ENCODE peak calls at places on chromosomes 11 and 22, in eight cellular contexts. J is psoas muscle; G is CD8-positive, alpha-beta T cell; W is PC-3; S is HepG2; F is pancreas; H is upper lobe of left lung; O is mucosa of descending colon. R is an unnamed sample. For H3K4me1, the result is how much of the 10 kb centered on the place peaks cover.

GRCh38 chr11:14773755-14774154 is 118.3 kb downstream of the CYP2R1 start:
- ATAC-seq in J (no peak), O (no peak), F (no peak), S (peak), W (no peak), G (no peak), H (no peak), R (no peak)

GRCh38 chr11:27431808-27432207 is 40.8 kb downstream of the LGR4 start:
- ATAC-seq in F (no peak), H (no peak), G (no peak), W (no peak), O (no peak), S (no peak), J (no peak), R (no peak)

GRCh38 chr11:4626207-4627105 is 10.8 kb upstream of the OR51D1 start:
- ATAC-seq in W (peak), O (peak), S (peak), H (no peak), F (no peak), G (no peak), J (no peak), R (no peak)

GRCh38 chr22:27823221-27823620 is 21.7 kb upstream of the MN1 start:
- ATAC-seq in G (no peak), J (no peak), W (no peak), H (no peak), O (no peak), S (no peak), F (no peak), R (no peak)

GRCh38 chr11:71787014-71787823 is 45.8 kb upstream of the DEFB108B start:
- ATAC-seq in O (peak), S (peak), H (peak), F (peak), J (peak), W (peak), G (peak), R (peak)

GRCh38 chr22:33867118-33867863 is 53.0 kb downstream of the LARGE1 start:
- ATAC-seq in W (no peak), H (no peak), J (peak), O (peak), F (peak), S (peak), G (no peak), R (no peak)

GRCh38 chr11:118917488-118918127 is 8.1 kb downstream of the BCL9L start:
- ATAC-seq in G (peak), H (no peak), J (peak), O (peak), W (peak), S (peak), F (no peak), R (peak)

GRCh38 chr11:80515097-80515496 is 1074.3 kb upstream of the TENM4 start:
- ATAC-seq in W (no peak), J (no peak), S (no peak), G (no peak), O (no peak), F (no peak), H (no peak), R (no peak)

GRCh38 chr11:120613264-120614226 is 102.0 kb downstream of the GRIK4 start:
- ATAC-seq in O (no peak), G (no peak), W (no peak), H (no peak), J (no peak), F (no peak), S (peak), R (no peak)

GRCh38 chr11:129189646-129190045 is 2.5 kb downstream of the ARHGAP32 start:
- ATAC-seq in J (no peak), G (no peak), H (no peak), O (peak), S (no peak), F (peak), W (no peak), R (no peak)

GRCh38 chr22:19455585-19456370 is 8.3 kb upstream of the C22orf39 start:
- ATAC-seq in W (peak), H (peak), S (no peak), O (no peak), F (no peak), J (peak), G (no peak), R (no peak)

GRCh38 chr22:46881373-46882118 is 119.1 kb downstream of the TBC1D22A start:
- ATAC-seq in G (no peak), H (no peak), O (peak), S (no peak), F (no peak), J (peak), W (peak), R (no peak)

GRCh38 chr11:77079666-77080065 is 12.9 kb downstream of the CAPN5 start:
- ATAC-seq in W (no peak), H (no peak), J (no peak), F (no peak), S (no peak), O (no peak), G (no peak), R (no peak)

GRCh38 chr22:30514252-30514651 is 8.8 kb upstream of the SEC14L4 start:
- ATAC-seq in F (no peak), J (no peak), G (no peak), H (no peak), S (peak), O (no peak), W (no peak), R (no peak)

GRCh38 chr22:24503137-24503850 is 8.2 kb downstream of the UPB1 start:
- ATAC-seq in S (no peak), G (peak), W (peak), F (peak), H (no peak), J (peak), O (peak), R (peak)

GRCh38 chr11:118437046-118437735 is 899 bp downstream of the KMT2A start:
- ATAC-seq in W (peak), O (peak), G (peak), S (no peak), H (no peak), J (no peak), F (peak), R (no peak)

GRCh38 chr22:42188808-42189447 is 58.3 kb upstream of the CYP2D6 start:
- ATAC-seq in W (peak), G (no peak), O (peak), J (no peak), S (no peak), H (no peak), F (peak), R (no peak)

GRCh38 chr22:26573026-26573662 is 16.8 kb downstream of the TPST2 start:
- ATAC-seq in S (no peak), G (peak), O (peak), J (no peak), W (no peak), F (peak), H (peak), R (peak)

GRCh38 chr11:131645237-131645636 is 274.8 kb downstream of the NTM start:
- ATAC-seq in F (no peak), W (no peak), J (no peak), G (no peak), H (no peak), S (no peak), O (no peak), R (no peak)

GRCh38 chr22:38205261-38206128 is 3.7 kb downstream of the MAFF start:
- ATAC-seq in O (no peak), F (no peak), H (no peak), G (no peak), J (no peak), W (no peak), S (no peak), R (peak)

GRCh38 chr11:127713226-127713625 is 712.7 kb upstream of the KIRREL3 start:
- ATAC-seq in W (no peak), F (no peak), S (no peak), G (no peak), O (no peak), J (no peak), H (no peak), R (no peak)
- H3K4me1 ChIP-seq in W (under half), F (under half), S (under half), G (under half), O (under half), J (under half), H (under half), R (under half)

GRCh38 chr22:29311468-29312217 is 3.9 kb downstream of the RASL10A start:
- ATAC-seq in J (no peak), S (no peak), H (no peak), W (no peak), G (no peak), F (no peak), O (no peak), R (peak)
- H3K4me1 ChIP-seq in J (under half), S (half or more), H (half or more), W (under half), G (under half), F (under half), O (half or more), R (under half)

GRCh38 chr22:39940757-39941305 is 19.4 kb upstream of the TMA7B start:
- ATAC-seq in J (no peak), S (no peak), H (no peak), W (no peak), G (peak), F (no peak), O (peak), R (no peak)
- H3K4me1 ChIP-seq in J (under half), S (under half), H (under half), W (under half), G (half or more), F (under half), O (under half), R (under half)

GRCh38 chr11:3226846-3227567 is 5.2 kb downstream of the MRGPRE start:
- ATAC-seq in G (no peak), W (no peak), J (no peak), S (no peak), F (no peak), O (no peak), H (no peak), R (no peak)

GRCh38 chr11:3225826-3226750 is 6.1 kb downstream of the MRGPRE start:
- ATAC-seq in H (no peak), J (no peak), S (no peak), G (no peak), O (no peak), W (no peak), F (no peak), R (no peak)

GRCh38 chr11:3228445-3228829 is 3.8 kb downstream of the MRGPRE start:
- ATAC-seq in O (no peak), G (no peak), F (no peak), S (no peak), W (no peak), H (no peak), J (no peak), R (no peak)

GRCh38 chr11:3229673-3230630 is 2.3 kb downstream of the MRGPRE start:
- ATAC-seq in F (no peak), O (no peak), W (no peak), S (no peak), G (no peak), J (no peak), H (no peak), R (no peak)

DNA sequence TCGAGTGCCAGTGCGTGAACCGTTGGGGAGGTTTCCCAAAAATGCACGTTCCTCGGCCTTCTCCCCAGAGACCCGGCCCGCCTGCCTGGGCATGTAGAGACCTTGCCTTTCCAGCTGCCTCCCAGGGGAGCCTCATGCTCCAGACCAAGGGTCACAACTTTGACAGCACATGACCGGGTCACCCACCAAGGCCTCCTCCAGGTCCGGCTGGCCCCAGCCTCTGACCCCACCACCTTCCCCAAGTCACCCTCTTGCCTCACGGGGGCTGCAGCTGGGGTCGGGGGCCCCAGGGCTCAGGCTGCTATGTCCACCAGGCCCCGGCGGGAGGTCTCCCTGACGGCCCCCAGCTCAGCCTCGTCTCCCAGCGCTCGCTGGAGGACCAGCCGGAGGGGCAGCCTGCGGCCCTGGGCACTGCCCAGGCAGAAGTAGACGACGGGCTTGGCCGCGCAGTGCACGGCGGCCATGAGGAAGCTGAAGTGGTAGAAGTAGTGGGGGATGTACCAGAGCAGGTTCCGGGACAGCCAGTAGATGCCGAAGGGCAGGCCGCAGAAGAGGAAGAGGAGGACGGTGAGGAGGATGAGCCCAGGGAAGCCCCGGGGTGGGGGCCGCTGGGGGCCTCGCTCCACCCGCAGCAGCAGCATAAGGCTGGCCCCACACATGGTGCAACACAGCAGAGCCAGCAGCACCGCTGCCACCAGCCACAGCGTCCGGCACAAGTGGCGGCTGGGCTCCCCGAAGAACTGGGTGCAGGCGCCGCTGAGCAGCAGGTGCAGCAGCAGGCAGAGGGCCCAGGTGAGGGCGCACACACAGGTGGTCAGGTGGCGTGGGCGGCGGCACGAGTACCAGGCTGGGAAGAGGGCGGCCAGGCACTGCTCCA is 4.4 kb downstream of the MRGPRE start:
- ATAC-seq in W (no peak), G (no peak), O (no peak), H (no peak), J (no peak), F (no peak), S (no peak), R (no peak)
- H3K4me1 ChIP-seq in W (under half), G (under half), O (under half), H (under half), J (under half), F (under half), S (under half), R (under half)

DNA sequence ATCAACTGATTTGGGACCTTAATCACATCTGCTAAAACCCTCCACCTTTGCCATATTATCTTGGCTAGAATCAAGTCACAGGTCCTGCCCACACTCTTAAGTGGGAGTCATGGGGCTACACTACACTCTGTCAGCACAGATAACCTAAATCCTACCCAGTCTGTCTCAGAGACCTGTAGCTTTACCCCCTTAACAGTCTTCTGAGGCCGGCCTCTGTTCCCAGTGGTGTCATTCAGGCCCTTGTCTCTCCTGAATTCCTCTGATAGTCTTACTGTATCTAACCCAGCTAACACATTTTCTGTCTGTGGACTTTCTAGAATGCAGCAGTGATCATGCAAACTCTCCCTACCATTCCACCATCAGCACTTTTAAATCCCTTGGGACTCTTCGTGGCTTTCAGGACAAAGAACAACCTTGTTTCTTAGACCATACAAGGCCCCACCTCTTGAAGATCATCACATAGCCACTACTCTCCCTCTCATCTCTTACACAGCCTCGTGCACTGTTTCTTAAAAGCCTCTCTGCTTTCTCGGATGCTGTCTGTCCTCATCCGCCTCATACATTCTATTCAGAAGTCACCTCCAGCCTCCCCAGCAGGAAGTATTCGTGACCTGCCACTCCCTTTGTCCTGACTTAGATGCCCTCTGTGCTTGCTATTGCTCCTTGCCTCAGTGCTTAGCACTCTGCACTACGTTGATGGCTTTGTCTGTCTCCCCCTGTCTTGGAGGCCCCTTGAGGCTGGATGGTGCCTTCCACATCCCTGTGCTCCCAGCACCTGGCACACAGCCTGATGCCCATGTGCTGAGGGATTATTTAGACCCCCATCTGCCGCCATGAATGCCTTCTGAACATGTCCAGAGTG is 57.9 kb downstream of the PANX1 start:
- ATAC-seq in W (no peak), O (no peak), G (no peak), F (no peak), J (no peak), S (no peak), H (peak), R (no peak)
- H3K4me1 ChIP-seq in W (under half), O (under half), G (under half), F (under half), J (under half), S (under half), H (under half), R (under half)

GRCh38 chr11:66856496-66857233 is at the start of gene LRFN4:
- ATAC-seq in W (peak), J (peak), G (peak), H (peak), F (peak), S (peak), O (peak), R (peak)
- H3K4me1 ChIP-seq in W (under half), J (under half), G (under half), H (under half), F (under half), S (under half), O (under half), R (under half)

DNA sequence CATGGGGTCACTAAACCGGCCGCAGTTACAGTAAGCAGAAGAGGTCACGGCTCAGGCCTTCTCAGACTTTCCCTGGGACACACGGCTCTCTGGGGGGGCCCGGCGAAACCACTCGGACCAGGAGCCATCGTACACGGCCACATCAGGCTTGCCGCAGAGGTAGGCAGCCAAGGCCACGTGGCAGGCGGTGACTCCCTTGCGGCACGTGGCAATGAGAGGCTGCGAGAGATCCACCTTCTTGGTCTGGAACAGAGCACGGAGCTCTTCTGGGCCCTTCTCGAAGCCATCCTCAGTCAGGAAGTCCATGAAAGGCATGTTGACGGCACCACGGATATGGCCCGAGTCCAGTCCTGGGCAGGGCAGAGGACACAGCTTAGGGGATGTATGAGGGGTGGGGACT is 8.3 kb downstream of the TST start:
- ATAC-seq in O (no peak), G (no peak), H (no peak), S (peak), W (no peak), F (no peak), J (no peak), R (no peak)
- H3K4me1 ChIP-seq in O (under half), G (under half), H (under half), S (under half), W (under half), F (under half), J (under half), R (under half)

DNA sequence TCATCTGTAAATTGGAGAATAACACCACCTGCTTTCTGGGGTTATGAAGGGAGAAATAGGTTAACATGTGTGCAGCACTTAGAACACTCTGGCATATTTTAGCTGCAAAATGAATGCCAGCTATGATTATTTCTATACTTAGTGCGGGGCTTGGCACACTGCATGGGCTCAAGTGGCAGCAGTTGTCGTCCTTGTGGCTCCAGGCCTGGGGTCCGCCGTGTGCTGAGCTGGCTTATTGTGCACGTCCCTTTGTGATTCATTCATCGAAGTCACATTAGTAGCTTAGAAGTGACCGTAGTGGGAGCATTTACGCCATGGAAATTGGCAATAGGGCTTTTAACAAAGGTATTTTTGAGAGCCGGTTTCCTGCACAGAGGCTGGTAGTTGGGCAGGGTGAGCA is 4.2 kb downstream of the RASD2 start:
- ATAC-seq in G (no peak), W (no peak), O (no peak), J (peak), S (no peak), H (no peak), F (no peak), R (no peak)
- H3K4me1 ChIP-seq in G (under half), W (under half), O (under half), J (under half), S (under half), H (under half), F (under half), R (under half)

R was measured in gastroesophageal sphincter.